ENCODE peak calls at places on chromosomes 6 and 20, in seven cellular contexts. D, A, X, H, M, F and B are unnamed samples.

GRCh38 chr6:108883172-108883571 is 35.0 kb downstream of the ARMC2 start:
- DNase-seq in D (no peak), A (no peak), X (no peak), H (no peak), M (no peak), F (no peak), B (no peak)

GRCh38 chr20:52490715-52491430 is 299.3 kb upstream of the ZFP64 start:
- DNase-seq in D (no peak), A (peak; percentile 76), X (no peak), H (no peak), M (no peak), F (no peak), B (no peak)

GRCh38 chr20:44457016-44457415 is 18.7 kb upstream of the TTPAL start:
- DNase-seq in D (no peak), A (no peak), X (no peak), H (no peak), M (no peak), F (no peak), B (no peak)

GRCh38 chr6:15274696-15275387 is 29.0 kb downstream of the JARID2 start:
- DNase-seq in D (no peak), A (no peak), X (no peak), H (no peak), M (no peak), F (no peak), B (no peak)

GRCh38 chr6:88761237-88762031 is 202.0 kb downstream of the RNGTT start:
- DNase-seq in D (no peak), A (no peak), X (no peak), H (no peak), M (no peak), F (no peak), B (no peak)

GRCh38 chr6:16045238-16045637 is 83.6 kb upstream of the MYLIP start:
- DNase-seq in D (no peak), A (no peak), X (no peak), H (no peak), M (no peak), F (no peak), B (no peak)

GRCh38 chr6:167766986-167767714 is 59.6 kb upstream of the AFDN start:
- DNase-seq in D (no peak), A (no peak), X (no peak), H (no peak), M (no peak), F (peak; percentile 64), B (no peak)

GRCh38 chr6:104484626-104485025 is 375.1 kb downstream of the HACE1 start:
- DNase-seq in D (no peak), A (no peak), X (no peak), H (no peak), M (no peak), F (no peak), B (no peak)

GRCh38 chr6:110813813-110814487 is 1.3 kb downstream of the CDK19 start:
- DNase-seq in D (no peak), A (peak; percentile 14), X (no peak), H (no peak), M (no peak), F (peak; percentile 12), B (no peak)

GRCh38 chr20:19889011-19889953 is 127.9 kb upstream of the NAA20 start:
- DNase-seq in D (no peak), A (peak; percentile 48), X (no peak), H (no peak), M (no peak), F (peak; percentile 80), B (no peak)

GRCh38 chr20:2756056-2756611 is 44.3 kb downstream of the CPXM1 start:
- DNase-seq in D (no peak), A (peak; percentile 72), X (no peak), H (peak; percentile 32), M (no peak), F (peak; percentile 24), B (no peak)

GRCh38 chr20:4341804-4342560 is 326.6 kb upstream of the RNF24 start:
- DNase-seq in D (no peak), A (peak; percentile 63), X (no peak), H (no peak), M (no peak), F (no peak), B (no peak)

GRCh38 chr6:121236984-121237383 is 97.3 kb downstream of the TBC1D32 start:
- DNase-seq in D (no peak), A (no peak), X (no peak), H (no peak), M (no peak), F (no peak), B (no peak)

GRCh38 chr6:134128146-134128545 is 75.7 kb upstream of the SLC2A12 start:
- DNase-seq in D (no peak), A (no peak), X (no peak), H (no peak), M (no peak), F (no peak), B (no peak)

GRCh38 chr6:109991307-109992101 is 13.4 kb downstream of the GPR6 start:
- DNase-seq in D (no peak), A (no peak), X (no peak), H (no peak), M (no peak), F (no peak), B (no peak)

GRCh38 chr20:57678340-57678739 is 31.5 kb downstream of the PMEPA1 start:
- DNase-seq in D (no peak), A (no peak), X (no peak), H (no peak), M (no peak), F (peak; percentile 36), B (peak; percentile 48)

GRCh38 chr6:16276991-16277981 is 38.9 kb downstream of the GMPR start:
- DNase-seq in D (peak; percentile 22), A (peak; percentile 95), X (no peak), H (peak; percentile 56), M (no peak), F (no peak), B (no peak)

GRCh38 chr6:166932616-166933015 is 23.7 kb downstream of the RNASET2 start:
- DNase-seq in D (no peak), A (no peak), X (no peak), H (no peak), M (no peak), F (no peak), B (no peak)

GRCh38 chr6:47335456-47335855 is 25.8 kb upstream of the TNFRSF21 start:
- DNase-seq in D (no peak), A (no peak), X (no peak), H (no peak), M (no peak), F (no peak), B (no peak)

GRCh38 chr6:55758156-55758942 is 117.0 kb downstream of the BMP5 start:
- DNase-seq in D (no peak), A (peak; percentile 13), X (no peak), H (no peak), M (no peak), F (no peak), B (no peak)

GRCh38 chr6:70371454-70372105 is 41.7 kb upstream of the FAM135A start:
- DNase-seq in D (no peak), A (peak; percentile 36), X (no peak), H (no peak), M (no peak), F (peak; percentile 47), B (peak; percentile 68)

GRCh38 chr6:131602913-131603312 is 25.1 kb downstream of the MED23 start:
- DNase-seq in D (no peak), A (no peak), X (no peak), H (no peak), M (no peak), F (no peak), B (no peak)